ENCODE peak calls at places on chromosomes 6 and 20, in five cellular contexts. One of them, this sample, is unnamed.

GRCh38 chr6:14877758-14878157 is 368.1 kb upstream of the JARID2 start:
- DNase-seq in neural crest cell: no peak
- DNase-seq in mesenteric fat pad: no peak
- DNase-seq in NCI-H1417: no peak
- DNase-seq in GF-D8: no peak
- DNase-seq in this sample: no peak

GRCh38 chr6:47915017-47915416 is 133.2 kb downstream of the OPN5 start:
- DNase-seq in neural crest cell: no peak
- DNase-seq in mesenteric fat pad: no peak
- DNase-seq in NCI-H1417: no peak
- DNase-seq in GF-D8: no peak
- DNase-seq in this sample: no peak

GRCh38 chr20:43458422-43458924 is 777 bp downstream of the SRSF6 start:
- DNase-seq in neural crest cell: no peak
- DNase-seq in mesenteric fat pad: peak
- DNase-seq in NCI-H1417: no peak
- DNase-seq in GF-D8: no peak
- DNase-seq in this sample: no peak

GRCh38 chr20:46011631-46012482 is 3.1 kb downstream of the MMP9 start:
- DNase-seq in neural crest cell: no peak
- DNase-seq in mesenteric fat pad: no peak
- DNase-seq in NCI-H1417: no peak
- DNase-seq in GF-D8: no peak
- DNase-seq in this sample: peak

GRCh38 chr20:58688838-58689237 is 3.8 kb upstream of the NPEPL1 start:
- DNase-seq in neural crest cell: no peak
- DNase-seq in mesenteric fat pad: no peak
- DNase-seq in NCI-H1417: no peak
- DNase-seq in GF-D8: peak
- DNase-seq in this sample: no peak

GRCh38 chr6:34506718-34507117 is 40.8 kb downstream of the PACSIN1 start:
- DNase-seq in neural crest cell: no peak
- DNase-seq in mesenteric fat pad: peak
- DNase-seq in NCI-H1417: no peak
- DNase-seq in GF-D8: no peak
- DNase-seq in this sample: no peak

GRCh38 chr6:132399376-132400074 is 1.8 kb downstream of the MOXD1 start:
- DNase-seq in neural crest cell: no peak
- DNase-seq in mesenteric fat pad: no peak
- DNase-seq in NCI-H1417: no peak
- DNase-seq in GF-D8: no peak
- DNase-seq in this sample: no peak

GRCh38 chr6:160919713-160920112 is 71.9 kb upstream of the MAP3K4 start:
- DNase-seq in neural crest cell: no peak
- DNase-seq in mesenteric fat pad: no peak
- DNase-seq in NCI-H1417: no peak
- DNase-seq in GF-D8: no peak
- DNase-seq in this sample: no peak

GRCh38 chr20:62618622-62619529 is 23.4 kb upstream of the SLCO4A1 start:
- DNase-seq in neural crest cell: no peak
- DNase-seq in mesenteric fat pad: no peak
- DNase-seq in NCI-H1417: no peak
- DNase-seq in GF-D8: no peak
- DNase-seq in this sample: no peak

GRCh38 chr6:119608994-119609393 is 259.4 kb upstream of the MAN1A1 start:
- DNase-seq in neural crest cell: no peak
- DNase-seq in mesenteric fat pad: no peak
- DNase-seq in NCI-H1417: no peak
- DNase-seq in GF-D8: no peak
- DNase-seq in this sample: no peak

GRCh38 chr20:8583209-8584106 is 451.4 kb downstream of the PLCB1 start:
- DNase-seq in neural crest cell: no peak
- DNase-seq in mesenteric fat pad: no peak
- DNase-seq in NCI-H1417: no peak
- DNase-seq in GF-D8: no peak
- DNase-seq in this sample: no peak

GRCh38 chr6:123926000-123926399 is 122.3 kb downstream of the NKAIN2 start:
- DNase-seq in neural crest cell: no peak
- DNase-seq in mesenteric fat pad: no peak
- DNase-seq in NCI-H1417: no peak
- DNase-seq in GF-D8: no peak
- DNase-seq in this sample: no peak

GRCh38 chr6:15331143-15331542 is 85.3 kb downstream of the JARID2 start:
- DNase-seq in neural crest cell: no peak
- DNase-seq in mesenteric fat pad: no peak
- DNase-seq in NCI-H1417: no peak
- DNase-seq in GF-D8: no peak
- DNase-seq in this sample: no peak

GRCh38 chr6:131754088-131754487 is 43.3 kb upstream of the CTAGE9 start:
- DNase-seq in neural crest cell: no peak
- DNase-seq in mesenteric fat pad: no peak
- DNase-seq in NCI-H1417: no peak
- DNase-seq in GF-D8: no peak
- DNase-seq in this sample: no peak

GRCh38 chr6:96469312-96469711 is 52.3 kb upstream of the UFL1 start:
- DNase-seq in neural crest cell: no peak
- DNase-seq in mesenteric fat pad: no peak
- DNase-seq in NCI-H1417: no peak
- DNase-seq in GF-D8: no peak
- DNase-seq in this sample: no peak

GRCh38 chr6:157263881-157264397 is 59.4 kb downstream of the TMEM242 start:
- DNase-seq in neural crest cell: no peak
- DNase-seq in mesenteric fat pad: no peak
- DNase-seq in NCI-H1417: no peak
- DNase-seq in GF-D8: no peak
- DNase-seq in this sample: no peak

GRCh38 chr6:25641940-25642666 is 9.9 kb upstream of the SCGN start:
- DNase-seq in neural crest cell: no peak
- DNase-seq in mesenteric fat pad: no peak
- DNase-seq in NCI-H1417: no peak
- DNase-seq in GF-D8: no peak
- DNase-seq in this sample: no peak

GRCh38 chr20:571754-572331 is 28.3 kb upstream of the CSNK2A1 start:
- DNase-seq in neural crest cell: no peak
- DNase-seq in mesenteric fat pad: peak
- DNase-seq in NCI-H1417: no peak
- DNase-seq in GF-D8: no peak
- DNase-seq in this sample: peak

GRCh38 chr20:51249215-51249614 is 226.3 kb upstream of the KCNG1 start:
- DNase-seq in neural crest cell: no peak
- DNase-seq in mesenteric fat pad: no peak
- DNase-seq in NCI-H1417: no peak
- DNase-seq in GF-D8: no peak
- DNase-seq in this sample: no peak

GRCh38 chr6:161303628-161304340 is 29.9 kb upstream of the AGPAT4 start:
- DNase-seq in neural crest cell: no peak
- DNase-seq in mesenteric fat pad: no peak
- DNase-seq in NCI-H1417: no peak
- DNase-seq in GF-D8: no peak
- DNase-seq in this sample: no peak

GRCh38 chr20:10793741-10794140 is 119.9 kb upstream of the JAG1 start:
- DNase-seq in neural crest cell: peak
- DNase-seq in mesenteric fat pad: no peak
- DNase-seq in NCI-H1417: peak
- DNase-seq in GF-D8: no peak
- DNase-seq in this sample: no peak

GRCh38 chr6:28941681-28942448 is 18.1 kb upstream of the TRIM27 start:
- DNase-seq in neural crest cell: no peak
- DNase-seq in mesenteric fat pad: no peak
- DNase-seq in NCI-H1417: no peak
- DNase-seq in GF-D8: no peak
- DNase-seq in this sample: peak

GRCh38 chr6:8705435-8706020 is 270.2 kb upstream of the SLC35B3 start:
- DNase-seq in neural crest cell: no peak
- DNase-seq in mesenteric fat pad: no peak
- DNase-seq in NCI-H1417: no peak
- DNase-seq in GF-D8: no peak
- DNase-seq in this sample: no peak

GRCh38 chr6:135909737-135910387 is 58.4 kb downstream of the PDE7B start:
- DNase-seq in neural crest cell: peak
- DNase-seq in mesenteric fat pad: no peak
- DNase-seq in NCI-H1417: peak
- DNase-seq in GF-D8: no peak
- DNase-seq in this sample: peak

GRCh38 chr20:32625996-32626395 is 40.9 kb upstream of the NOL4L start:
- DNase-seq in neural crest cell: no peak
- DNase-seq in mesenteric fat pad: no peak
- DNase-seq in NCI-H1417: no peak
- DNase-seq in GF-D8: no peak
- DNase-seq in this sample: no peak

GRCh38 chr20:24134284-24134683 is 145.7 kb upstream of the GGTLC1 start:
- DNase-seq in neural crest cell: no peak
- DNase-seq in mesenteric fat pad: peak
- DNase-seq in NCI-H1417: no peak
- DNase-seq in GF-D8: no peak
- DNase-seq in this sample: no peak

GRCh38 chr20:856361-856775 is 22.9 kb downstream of the FAM110A start:
- DNase-seq in neural crest cell: no peak
- DNase-seq in mesenteric fat pad: no peak
- DNase-seq in NCI-H1417: no peak
- DNase-seq in GF-D8: no peak
- DNase-seq in this sample: no peak

GRCh38 chr6:157997893-157998608 is 16.4 kb downstream of the SYNJ2 start:
- DNase-seq in neural crest cell: no peak
- DNase-seq in mesenteric fat pad: no peak
- DNase-seq in NCI-H1417: no peak
- DNase-seq in GF-D8: no peak
- DNase-seq in this sample: no peak

GRCh38 chr6:18359237-18359885 is 27.8 kb upstream of the RNF144B start:
- DNase-seq in neural crest cell: no peak
- DNase-seq in mesenteric fat pad: no peak
- DNase-seq in NCI-H1417: no peak
- DNase-seq in GF-D8: no peak
- DNase-seq in this sample: no peak

GRCh38 chr20:57612436-57612835 is 7.8 kb downstream of the ZBP1 start:
- DNase-seq in neural crest cell: no peak
- DNase-seq in mesenteric fat pad: peak
- DNase-seq in NCI-H1417: no peak
- DNase-seq in GF-D8: no peak
- DNase-seq in this sample: no peak

GRCh38 chr6:132465530-132466485 is 47.1 kb downstream of the STX7 start:
- DNase-seq in neural crest cell: no peak
- DNase-seq in mesenteric fat pad: no peak
- DNase-seq in NCI-H1417: no peak
- DNase-seq in GF-D8: no peak
- DNase-seq in this sample: no peak

GRCh38 chr6:50722829-50723562 is 9.7 kb downstream of the TFAP2D start:
- DNase-seq in neural crest cell: no peak
- DNase-seq in mesenteric fat pad: no peak
- DNase-seq in NCI-H1417: no peak
- DNase-seq in GF-D8: no peak
- DNase-seq in this sample: no peak

GRCh38 chr20:22499475-22500174 is 84.7 kb downstream of the FOXA2 start:
- DNase-seq in neural crest cell: no peak
- DNase-seq in mesenteric fat pad: no peak
- DNase-seq in NCI-H1417: no peak
- DNase-seq in GF-D8: no peak
- DNase-seq in this sample: no peak

GRCh38 chr6:21593927-21594421 is 423 bp downstream of the SOX4 start:
- DNase-seq in neural crest cell: peak
- DNase-seq in mesenteric fat pad: no peak
- DNase-seq in NCI-H1417: peak
- DNase-seq in GF-D8: peak
- DNase-seq in this sample: no peak

This sample was measured in D341Med.